ENCODE peak calls at places on chromosomes 6 and 20, in eight cellular contexts. One of them, this sample, is unnamed.

GRCh38 chr6:3088446-3088845 is 20.2 kb downstream of the RIPK1 start:
- ATAC-seq in heart left ventricle: peak; percentile 64
- ATAC-seq in foreskin keratinocyte: peak; percentile 59
- ATAC-seq in upper lobe of right lung: no peak
- ATAC-seq in aorta: peak; percentile 76
- ATAC-seq in naive thymus-derived CD4-positive, alpha-beta T cell: peak; percentile 34
- ATAC-seq in GM23338: no peak
- ATAC-seq in heart right ventricle: peak; percentile 33
- ATAC-seq in this sample: peak; percentile 85

GRCh38 chr6:126030045-126030444 is 43.7 kb downstream of the TRMT11 start:
- ATAC-seq in aorta: no peak
- ATAC-seq in GM23338: no peak
- ATAC-seq in foreskin keratinocyte: no peak
- ATAC-seq in upper lobe of right lung: no peak
- ATAC-seq in heart right ventricle: peak; percentile 62
- ATAC-seq in heart left ventricle: peak; percentile 80
- ATAC-seq in naive thymus-derived CD4-positive, alpha-beta T cell: no peak
- ATAC-seq in this sample: no peak

GRCh38 chr6:11434565-11435326 is 102.8 kb upstream of the TMEM170B start:
- ATAC-seq in aorta: no peak
- ATAC-seq in GM23338: no peak
- ATAC-seq in upper lobe of right lung: peak; percentile 92
- ATAC-seq in heart left ventricle: peak; percentile 12
- ATAC-seq in heart right ventricle: no peak
- ATAC-seq in foreskin keratinocyte: no peak
- ATAC-seq in naive thymus-derived CD4-positive, alpha-beta T cell: no peak
- ATAC-seq in this sample: peak; percentile 72

GRCh38 chr6:94300424-94301144 is 881.2 kb upstream of the EPHA7 start:
- ATAC-seq in upper lobe of right lung: no peak
- ATAC-seq in foreskin keratinocyte: no peak
- ATAC-seq in heart left ventricle: peak; percentile 99
- ATAC-seq in GM23338: no peak
- ATAC-seq in naive thymus-derived CD4-positive, alpha-beta T cell: no peak
- ATAC-seq in heart right ventricle: peak; percentile 98
- ATAC-seq in aorta: peak; percentile 36
- ATAC-seq in this sample: no peak

GRCh38 chr6:96522469-96523009 is 933 bp downstream of the UFL1 start:
- ATAC-seq in GM23338: no peak
- ATAC-seq in naive thymus-derived CD4-positive, alpha-beta T cell: no peak
- ATAC-seq in foreskin keratinocyte: no peak
- ATAC-seq in upper lobe of right lung: no peak
- ATAC-seq in aorta: no peak
- ATAC-seq in heart left ventricle: no peak
- ATAC-seq in heart right ventricle: peak; percentile 26
- ATAC-seq in this sample: no peak

GRCh38 chr6:117840541-117840983 is 66.5 kb upstream of the SLC35F1 start:
- ATAC-seq in upper lobe of right lung: no peak
- ATAC-seq in GM23338: peak; percentile 64
- ATAC-seq in aorta: no peak
- ATAC-seq in naive thymus-derived CD4-positive, alpha-beta T cell: no peak
- ATAC-seq in foreskin keratinocyte: no peak
- ATAC-seq in heart right ventricle: no peak
- ATAC-seq in heart left ventricle: no peak
- ATAC-seq in this sample: no peak

GRCh38 chr6:11598687-11599086 is 61.1 kb downstream of the TMEM170B start:
- ATAC-seq in GM23338: no peak
- ATAC-seq in heart right ventricle: no peak
- ATAC-seq in upper lobe of right lung: peak; percentile 81
- ATAC-seq in aorta: no peak
- ATAC-seq in foreskin keratinocyte: no peak
- ATAC-seq in naive thymus-derived CD4-positive, alpha-beta T cell: peak; percentile 64
- ATAC-seq in heart left ventricle: no peak
- ATAC-seq in this sample: no peak

GRCh38 chr6:162488444-162488843 is 239.1 kb downstream of the PRKN start:
- ATAC-seq in aorta: no peak
- ATAC-seq in heart right ventricle: no peak
- ATAC-seq in naive thymus-derived CD4-positive, alpha-beta T cell: no peak
- ATAC-seq in foreskin keratinocyte: no peak
- ATAC-seq in heart left ventricle: no peak
- ATAC-seq in upper lobe of right lung: no peak
- ATAC-seq in GM23338: peak; percentile 31
- ATAC-seq in this sample: no peak

GRCh38 chr20:40606660-40607059 is 82.4 kb downstream of the MAFB start:
- ATAC-seq in aorta: no peak
- ATAC-seq in heart left ventricle: no peak
- ATAC-seq in heart right ventricle: no peak
- ATAC-seq in naive thymus-derived CD4-positive, alpha-beta T cell: no peak
- ATAC-seq in upper lobe of right lung: no peak
- ATAC-seq in foreskin keratinocyte: no peak
- ATAC-seq in GM23338: peak; percentile 69
- ATAC-seq in this sample: no peak

GRCh38 chr6:159059099-159059498 is 14.3 kb upstream of the TAGAP start:
- ATAC-seq in naive thymus-derived CD4-positive, alpha-beta T cell: no peak
- ATAC-seq in GM23338: no peak
- ATAC-seq in heart left ventricle: no peak
- ATAC-seq in foreskin keratinocyte: no peak
- ATAC-seq in heart right ventricle: no peak
- ATAC-seq in upper lobe of right lung: no peak
- ATAC-seq in aorta: no peak
- ATAC-seq in this sample: no peak

GRCh38 chr6:6008114-6008647 is 1.5 kb upstream of the NRN1 start:
- ATAC-seq in heart right ventricle: peak; percentile 2
- ATAC-seq in foreskin keratinocyte: no peak
- ATAC-seq in upper lobe of right lung: no peak
- ATAC-seq in aorta: peak; percentile 9
- ATAC-seq in GM23338: no peak
- ATAC-seq in naive thymus-derived CD4-positive, alpha-beta T cell: no peak
- ATAC-seq in heart left ventricle: no peak
- ATAC-seq in this sample: no peak

GRCh38 chr6:150377211-150377781 is 8.5 kb downstream of the IYD start:
- ATAC-seq in heart left ventricle: peak; percentile 67
- ATAC-seq in heart right ventricle: peak; percentile 42
- ATAC-seq in foreskin keratinocyte: no peak
- ATAC-seq in GM23338: peak; percentile 32
- ATAC-seq in aorta: no peak
- ATAC-seq in naive thymus-derived CD4-positive, alpha-beta T cell: no peak
- ATAC-seq in upper lobe of right lung: peak; percentile 88
- ATAC-seq in this sample: no peak

GRCh38 chr20:3505148-3505547 is 34.3 kb downstream of the ATRN start:
- ATAC-seq in aorta: no peak
- ATAC-seq in GM23338: no peak
- ATAC-seq in upper lobe of right lung: no peak
- ATAC-seq in naive thymus-derived CD4-positive, alpha-beta T cell: no peak
- ATAC-seq in heart left ventricle: no peak
- ATAC-seq in foreskin keratinocyte: no peak
- ATAC-seq in heart right ventricle: no peak
- ATAC-seq in this sample: no peak

GRCh38 chr6:104728444-104728843 is 131.3 kb downstream of the HACE1 start:
- ATAC-seq in naive thymus-derived CD4-positive, alpha-beta T cell: no peak
- ATAC-seq in upper lobe of right lung: no peak
- ATAC-seq in GM23338: no peak
- ATAC-seq in foreskin keratinocyte: no peak
- ATAC-seq in heart right ventricle: no peak
- ATAC-seq in aorta: no peak
- ATAC-seq in heart left ventricle: no peak
- ATAC-seq in this sample: no peak

GRCh38 chr6:89146748-89147715 is 1.2 kb downstream of the PM20D2 start:
- ATAC-seq in naive thymus-derived CD4-positive, alpha-beta T cell: no peak
- ATAC-seq in heart right ventricle: peak; percentile 71
- ATAC-seq in GM23338: no peak
- ATAC-seq in foreskin keratinocyte: peak; percentile 18
- ATAC-seq in aorta: peak; percentile 19
- ATAC-seq in heart left ventricle: peak; percentile 37
- ATAC-seq in upper lobe of right lung: no peak
- ATAC-seq in this sample: no peak

GRCh38 chr6:2403546-2403945 is 158.1 kb upstream of the GMDS start:
- ATAC-seq in heart right ventricle: no peak
- ATAC-seq in heart left ventricle: no peak
- ATAC-seq in aorta: no peak
- ATAC-seq in upper lobe of right lung: no peak
- ATAC-seq in GM23338: no peak
- ATAC-seq in foreskin keratinocyte: no peak
- ATAC-seq in naive thymus-derived CD4-positive, alpha-beta T cell: no peak
- ATAC-seq in this sample: no peak

GRCh38 chr20:48214601-48215000 is 429.3 kb upstream of the SULF2 start:
- ATAC-seq in upper lobe of right lung: no peak
- ATAC-seq in heart left ventricle: no peak
- ATAC-seq in foreskin keratinocyte: no peak
- ATAC-seq in GM23338: no peak
- ATAC-seq in aorta: no peak
- ATAC-seq in naive thymus-derived CD4-positive, alpha-beta T cell: no peak
- ATAC-seq in heart right ventricle: no peak
- ATAC-seq in this sample: no peak

GRCh38 chr20:36821964-36822437 is 48.4 kb upstream of the DSN1 start:
- ATAC-seq in foreskin keratinocyte: peak; percentile 52
- ATAC-seq in aorta: peak; percentile 27
- ATAC-seq in naive thymus-derived CD4-positive, alpha-beta T cell: no peak
- ATAC-seq in heart right ventricle: peak; percentile 72
- ATAC-seq in GM23338: peak; percentile 71
- ATAC-seq in heart left ventricle: peak; percentile 74
- ATAC-seq in upper lobe of right lung: peak; percentile 46
- ATAC-seq in this sample: no peak

GRCh38 chr6:28349344-28349891 is 329 bp upstream of the ZKSCAN3 start:
- ATAC-seq in heart right ventricle: no peak
- ATAC-seq in heart left ventricle: no peak
- ATAC-seq in upper lobe of right lung: no peak
- ATAC-seq in naive thymus-derived CD4-positive, alpha-beta T cell: no peak
- ATAC-seq in GM23338: no peak
- ATAC-seq in foreskin keratinocyte: no peak
- ATAC-seq in aorta: no peak
- ATAC-seq in this sample: no peak

DNA sequence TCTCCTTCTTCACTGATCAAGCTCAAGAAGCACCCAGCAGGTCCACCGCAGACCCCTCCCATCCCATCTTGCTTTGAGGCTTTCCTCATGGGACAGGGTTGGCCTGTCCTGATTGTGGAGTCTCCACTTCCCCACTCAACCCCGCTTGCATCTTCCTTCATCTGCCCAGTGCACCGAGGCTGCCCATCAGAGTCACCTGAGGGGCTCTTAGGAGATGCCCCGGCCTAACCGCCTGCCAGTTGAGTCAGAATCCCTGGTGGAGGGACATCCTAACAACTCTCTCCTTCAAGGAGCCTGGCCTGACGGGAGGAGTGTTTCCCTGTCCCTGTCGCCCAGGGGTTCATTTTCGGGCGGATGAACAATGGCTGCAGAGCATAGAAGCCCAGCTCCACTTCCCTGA is 46.1 kb downstream of the RBM38 start:
- ATAC-seq in GM23338: no peak
- ATAC-seq in naive thymus-derived CD4-positive, alpha-beta T cell: no peak
- ATAC-seq in upper lobe of right lung: no peak
- ATAC-seq in aorta: no peak
- ATAC-seq in heart left ventricle: no peak
- ATAC-seq in foreskin keratinocyte: no peak
- ATAC-seq in heart right ventricle: no peak
- ATAC-seq in this sample: no peak
- H3K27ac ChIP-seq in GM23338: no peak overlapping the region
- H3K27ac ChIP-seq in naive thymus-derived CD4-positive, alpha-beta T cell: no peak overlapping the region
- H3K27ac ChIP-seq in upper lobe of right lung: no peak overlapping the region
- H3K27ac ChIP-seq in aorta: peak overlapping the region; percentile 48
- H3K27ac ChIP-seq in heart left ventricle: no peak overlapping the region
- H3K27ac ChIP-seq in foreskin keratinocyte: no peak overlapping the region
- H3K27ac ChIP-seq in heart right ventricle: no peak overlapping the region
- H3K27ac ChIP-seq in this sample: peak overlapping the region; percentile 96

GRCh38 chr6:106922626-106923025 is 51.9 kb downstream of the CD24 start:
- ATAC-seq in heart left ventricle: no peak
- ATAC-seq in aorta: no peak
- ATAC-seq in GM23338: no peak
- ATAC-seq in upper lobe of right lung: no peak
- ATAC-seq in heart right ventricle: no peak
- ATAC-seq in naive thymus-derived CD4-positive, alpha-beta T cell: no peak
- ATAC-seq in foreskin keratinocyte: no peak
- ATAC-seq in this sample: no peak

GRCh38 chr6:106927531-106928398 is 46.8 kb downstream of the CD24 start:
- ATAC-seq in heart left ventricle: peak; percentile 46
- ATAC-seq in naive thymus-derived CD4-positive, alpha-beta T cell: no peak
- ATAC-seq in heart right ventricle: no peak
- ATAC-seq in aorta: no peak
- ATAC-seq in foreskin keratinocyte: peak; percentile 61
- ATAC-seq in upper lobe of right lung: peak; percentile 55
- ATAC-seq in GM23338: peak; percentile 96
- ATAC-seq in this sample: no peak

DNA sequence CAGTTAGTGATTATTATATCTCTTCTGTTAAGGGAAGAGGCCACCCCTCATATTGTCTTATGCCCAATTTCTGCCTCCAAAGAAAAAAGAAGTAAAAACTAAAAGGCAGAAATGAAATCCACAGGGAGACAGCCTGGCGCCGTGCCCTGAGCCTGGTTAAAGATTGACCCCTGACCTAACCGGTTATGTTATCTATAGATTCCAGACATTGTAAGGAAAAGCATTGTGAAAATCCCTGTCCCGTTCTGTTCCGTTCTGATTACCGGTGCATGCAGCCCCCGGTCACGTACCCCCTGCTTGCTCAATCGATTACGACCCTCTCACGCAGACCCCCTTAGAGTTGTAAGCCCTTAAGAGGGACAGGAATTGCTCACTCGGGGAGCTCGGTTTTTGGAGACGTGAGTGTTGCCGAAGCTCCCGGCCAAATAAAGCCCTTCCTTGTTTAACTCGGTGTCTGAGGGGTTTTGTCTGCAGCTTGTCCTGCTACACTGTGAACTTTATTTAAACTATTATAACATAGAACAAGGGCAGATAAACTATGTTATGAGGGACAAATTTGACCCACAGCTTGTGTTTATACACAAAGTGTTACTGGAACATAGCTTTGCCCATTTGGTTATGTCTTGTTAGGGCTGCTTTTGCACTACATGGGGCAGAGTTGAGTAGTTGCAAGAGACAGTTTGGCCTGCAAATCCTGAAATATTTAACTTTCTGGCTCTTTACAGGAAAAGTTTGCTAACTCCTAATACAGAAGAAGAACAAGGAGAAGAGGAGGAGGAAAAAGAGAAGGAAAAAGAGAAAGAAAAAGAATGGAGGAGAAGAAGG is 49.6 kb downstream of the CD24 start:
- ATAC-seq in aorta: no peak
- ATAC-seq in GM23338: no peak
- ATAC-seq in heart left ventricle: no peak
- ATAC-seq in naive thymus-derived CD4-positive, alpha-beta T cell: no peak
- ATAC-seq in foreskin keratinocyte: no peak
- ATAC-seq in heart right ventricle: no peak
- ATAC-seq in upper lobe of right lung: no peak
- ATAC-seq in this sample: no peak
- H3K27ac ChIP-seq in aorta: no peak overlapping the region
- H3K27ac ChIP-seq in GM23338: no peak overlapping the region
- H3K27ac ChIP-seq in heart left ventricle: no peak overlapping the region
- H3K27ac ChIP-seq in naive thymus-derived CD4-positive, alpha-beta T cell: no peak overlapping the region
- H3K27ac ChIP-seq in foreskin keratinocyte: no peak overlapping the region
- H3K27ac ChIP-seq in heart right ventricle: no peak overlapping the region
- H3K27ac ChIP-seq in upper lobe of right lung: no peak overlapping the region
- H3K27ac ChIP-seq in this sample: no peak overlapping the region

GRCh38 chr6:167407239-167408064 is 82.6 kb downstream of the TTLL2 start:
- ATAC-seq in heart left ventricle: no peak
- ATAC-seq in naive thymus-derived CD4-positive, alpha-beta T cell: no peak
- ATAC-seq in heart right ventricle: no peak
- ATAC-seq in upper lobe of right lung: no peak
- ATAC-seq in GM23338: peak; percentile 20
- ATAC-seq in aorta: no peak
- ATAC-seq in foreskin keratinocyte: no peak
- ATAC-seq in this sample: no peak
- H3K27ac ChIP-seq in heart left ventricle: no peak overlapping the region
- H3K27ac ChIP-seq in naive thymus-derived CD4-positive, alpha-beta T cell: no peak overlapping the region
- H3K27ac ChIP-seq in heart right ventricle: no peak overlapping the region
- H3K27ac ChIP-seq in upper lobe of right lung: no peak overlapping the region
- H3K27ac ChIP-seq in GM23338: no peak overlapping the region
- H3K27ac ChIP-seq in aorta: no peak overlapping the region
- H3K27ac ChIP-seq in foreskin keratinocyte: no peak overlapping the region
- H3K27ac ChIP-seq in this sample: no peak overlapping the region

GRCh38 chr20:58109126-58109880 is 119.2 kb downstream of the ANKRD60 start:
- ATAC-seq in foreskin keratinocyte: peak; percentile 70
- ATAC-seq in naive thymus-derived CD4-positive, alpha-beta T cell: no peak
- ATAC-seq in GM23338: no peak
- ATAC-seq in heart left ventricle: no peak
- ATAC-seq in heart right ventricle: no peak
- ATAC-seq in aorta: no peak
- ATAC-seq in upper lobe of right lung: no peak
- ATAC-seq in this sample: no peak
- H3K27ac ChIP-seq in foreskin keratinocyte: peak overlapping the region; percentile 3
- H3K27ac ChIP-seq in naive thymus-derived CD4-positive, alpha-beta T cell: no peak overlapping the region
- H3K27ac ChIP-seq in GM23338: no peak overlapping the region
- H3K27ac ChIP-seq in heart left ventricle: no peak overlapping the region
- H3K27ac ChIP-seq in heart right ventricle: no peak overlapping the region
- H3K27ac ChIP-seq in aorta: peak overlapping the region; percentile 46
- H3K27ac ChIP-seq in upper lobe of right lung: no peak overlapping the region
- H3K27ac ChIP-seq in this sample: no peak overlapping the region